ENCODE peak calls at places on chromosomes 3 and 15, in ten cellular contexts. One of them, this sample, is unnamed.

GRCh38 chr3:184632551-184632950 is 71.0 kb downstream of the EPHB3 start:
- DNase-seq in fibroblast of pulmonary artery: no peak
- DNase-seq in foreskin fibroblast: no peak
- DNase-seq in bronchial epithelial cell: no peak
- DNase-seq in AG09319: no peak
- DNase-seq in transverse colon: peak; percentile 71
- DNase-seq in choroid plexus epithelial cell: no peak
- DNase-seq in tibial artery: no peak
- DNase-seq in HCT116: no peak
- DNase-seq in cardiac fibroblast: no peak
- DNase-seq in this sample: no peak

GRCh38 chr15:64749167-64749566 is 26.2 kb downstream of the RBPMS2 start:
- DNase-seq in fibroblast of pulmonary artery: peak; percentile 25
- DNase-seq in foreskin fibroblast: peak; percentile 59
- DNase-seq in bronchial epithelial cell: peak; percentile 53
- DNase-seq in AG09319: no peak
- DNase-seq in transverse colon: peak; percentile 35
- DNase-seq in choroid plexus epithelial cell: peak; percentile 63
- DNase-seq in tibial artery: no peak
- DNase-seq in HCT116: no peak
- DNase-seq in cardiac fibroblast: peak; percentile 36
- DNase-seq in this sample: no peak

GRCh38 chr15:93158104-93158503 is 69.1 kb upstream of the RGMA start:
- DNase-seq in fibroblast of pulmonary artery: no peak
- DNase-seq in foreskin fibroblast: no peak
- DNase-seq in bronchial epithelial cell: no peak
- DNase-seq in AG09319: no peak
- DNase-seq in transverse colon: no peak
- DNase-seq in choroid plexus epithelial cell: no peak
- DNase-seq in tibial artery: no peak
- DNase-seq in HCT116: no peak
- DNase-seq in cardiac fibroblast: no peak
- DNase-seq in this sample: no peak

GRCh38 chr3:100600181-100601042 is 9.0 kb upstream of the ADGRG7 start:
- DNase-seq in fibroblast of pulmonary artery: no peak
- DNase-seq in foreskin fibroblast: no peak
- DNase-seq in bronchial epithelial cell: peak; percentile 100
- DNase-seq in AG09319: no peak
- DNase-seq in transverse colon: no peak
- DNase-seq in choroid plexus epithelial cell: no peak
- DNase-seq in tibial artery: no peak
- DNase-seq in HCT116: no peak
- DNase-seq in cardiac fibroblast: no peak
- DNase-seq in this sample: peak; percentile 51

GRCh38 chr3:182710557-182711157 is 82.6 kb upstream of the ATP11B start:
- DNase-seq in fibroblast of pulmonary artery: peak; percentile 37
- DNase-seq in foreskin fibroblast: no peak
- DNase-seq in bronchial epithelial cell: peak; percentile 33
- DNase-seq in AG09319: no peak
- DNase-seq in transverse colon: no peak
- DNase-seq in choroid plexus epithelial cell: peak; percentile 49
- DNase-seq in tibial artery: no peak
- DNase-seq in HCT116: peak; percentile 12
- DNase-seq in cardiac fibroblast: peak; percentile 45
- DNase-seq in this sample: no peak

GRCh38 chr3:191005790-191006189 is 143.3 kb upstream of the GMNC start:
- DNase-seq in fibroblast of pulmonary artery: no peak
- DNase-seq in foreskin fibroblast: no peak
- DNase-seq in bronchial epithelial cell: no peak
- DNase-seq in AG09319: no peak
- DNase-seq in transverse colon: no peak
- DNase-seq in choroid plexus epithelial cell: peak; percentile 9
- DNase-seq in tibial artery: no peak
- DNase-seq in HCT116: no peak
- DNase-seq in cardiac fibroblast: no peak
- DNase-seq in this sample: no peak

GRCh38 chr3:155424041-155424605 is 130.6 kb upstream of the STRIT1 start:
- DNase-seq in fibroblast of pulmonary artery: no peak
- DNase-seq in foreskin fibroblast: no peak
- DNase-seq in bronchial epithelial cell: peak; percentile 19
- DNase-seq in AG09319: no peak
- DNase-seq in transverse colon: no peak
- DNase-seq in choroid plexus epithelial cell: no peak
- DNase-seq in tibial artery: no peak
- DNase-seq in HCT116: no peak
- DNase-seq in cardiac fibroblast: no peak
- DNase-seq in this sample: no peak

GRCh38 chr15:57655809-57656208 is 50.7 kb upstream of the POLR2M start:
- DNase-seq in fibroblast of pulmonary artery: peak; percentile 22
- DNase-seq in foreskin fibroblast: no peak
- DNase-seq in bronchial epithelial cell: no peak
- DNase-seq in AG09319: no peak
- DNase-seq in transverse colon: no peak
- DNase-seq in choroid plexus epithelial cell: no peak
- DNase-seq in tibial artery: no peak
- DNase-seq in HCT116: no peak
- DNase-seq in cardiac fibroblast: no peak
- DNase-seq in this sample: no peak

GRCh38 chr15:52069559-52069958 is 43.0 kb downstream of the BCL2L10 start:
- DNase-seq in fibroblast of pulmonary artery: no peak
- DNase-seq in foreskin fibroblast: no peak
- DNase-seq in bronchial epithelial cell: peak; percentile 96
- DNase-seq in AG09319: no peak
- DNase-seq in transverse colon: peak; percentile 67
- DNase-seq in choroid plexus epithelial cell: no peak
- DNase-seq in tibial artery: no peak
- DNase-seq in HCT116: no peak
- DNase-seq in cardiac fibroblast: no peak
- DNase-seq in this sample: peak; percentile 9

GRCh38 chr15:35289029-35289617 is 204.0 kb upstream of the NANOGP8 start:
- DNase-seq in fibroblast of pulmonary artery: peak; percentile 85
- DNase-seq in foreskin fibroblast: peak; percentile 47
- DNase-seq in bronchial epithelial cell: peak; percentile 64
- DNase-seq in AG09319: peak; percentile 39
- DNase-seq in transverse colon: no peak
- DNase-seq in choroid plexus epithelial cell: peak; percentile 89
- DNase-seq in tibial artery: no peak
- DNase-seq in HCT116: peak; percentile 55
- DNase-seq in cardiac fibroblast: peak; percentile 85
- DNase-seq in this sample: no peak
- TF ChIP-seq CTCF in fibroblast of pulmonary artery: peak; percentile 90
- TF ChIP-seq CTCF in foreskin fibroblast: peak; percentile 76
- TF ChIP-seq CTCF in bronchial epithelial cell: peak; percentile 65
- TF ChIP-seq CTCF in AG09319: peak; percentile 85
- TF ChIP-seq CTCF in transverse colon: peak; percentile 64
- TF ChIP-seq CTCF in choroid plexus epithelial cell: peak; percentile 88
- TF ChIP-seq CTCF in tibial artery: peak; percentile 59
- TF ChIP-seq CTCF in HCT116: peak; percentile 51
- TF ChIP-seq CTCF in cardiac fibroblast: peak; percentile 81
- TF ChIP-seq CTCF in this sample: peak; percentile 69

GRCh38 chr3:50155891-50156290 is 767 bp downstream of the SEMA3F start:
- DNase-seq in fibroblast of pulmonary artery: no peak
- DNase-seq in foreskin fibroblast: no peak
- DNase-seq in bronchial epithelial cell: no peak
- DNase-seq in AG09319: no peak
- DNase-seq in transverse colon: no peak
- DNase-seq in choroid plexus epithelial cell: no peak
- DNase-seq in tibial artery: no peak
- DNase-seq in HCT116: no peak
- DNase-seq in cardiac fibroblast: no peak
- DNase-seq in this sample: no peak

GRCh38 chr3:50155491-50155878 is 361 bp downstream of the SEMA3F start:
- DNase-seq in fibroblast of pulmonary artery: no peak
- DNase-seq in foreskin fibroblast: no peak
- DNase-seq in bronchial epithelial cell: no peak
- DNase-seq in AG09319: no peak
- DNase-seq in transverse colon: no peak
- DNase-seq in choroid plexus epithelial cell: no peak
- DNase-seq in tibial artery: no peak
- DNase-seq in HCT116: no peak
- DNase-seq in cardiac fibroblast: no peak
- DNase-seq in this sample: no peak

GRCh38 chr3:50153782-50154475 is 1.2 kb upstream of the SEMA3F start:
- DNase-seq in fibroblast of pulmonary artery: no peak
- DNase-seq in foreskin fibroblast: no peak
- DNase-seq in bronchial epithelial cell: no peak
- DNase-seq in AG09319: no peak
- DNase-seq in transverse colon: no peak
- DNase-seq in choroid plexus epithelial cell: no peak
- DNase-seq in tibial artery: no peak
- DNase-seq in HCT116: no peak
- DNase-seq in cardiac fibroblast: no peak
- DNase-seq in this sample: no peak

GRCh38 chr3:50154476-50154839 is 666 bp upstream of the SEMA3F start:
- DNase-seq in fibroblast of pulmonary artery: no peak
- DNase-seq in foreskin fibroblast: no peak
- DNase-seq in bronchial epithelial cell: no peak
- DNase-seq in AG09319: no peak
- DNase-seq in transverse colon: no peak
- DNase-seq in choroid plexus epithelial cell: no peak
- DNase-seq in tibial artery: no peak
- DNase-seq in HCT116: no peak
- DNase-seq in cardiac fibroblast: no peak
- DNase-seq in this sample: no peak

GRCh38 chr3:50154840-50155490 is at the start of gene SEMA3F:
- DNase-seq in fibroblast of pulmonary artery: peak; percentile 68
- DNase-seq in foreskin fibroblast: peak; percentile 62
- DNase-seq in bronchial epithelial cell: no peak
- DNase-seq in AG09319: no peak
- DNase-seq in transverse colon: peak; percentile 80
- DNase-seq in choroid plexus epithelial cell: peak; percentile 62
- DNase-seq in tibial artery: peak; percentile 35
- DNase-seq in HCT116: no peak
- DNase-seq in cardiac fibroblast: peak; percentile 44
- DNase-seq in this sample: peak; percentile 67
- TF ChIP-seq CTCF in fibroblast of pulmonary artery: no peak
- TF ChIP-seq CTCF in foreskin fibroblast: no peak
- TF ChIP-seq CTCF in bronchial epithelial cell: peak; percentile 9
- TF ChIP-seq CTCF in AG09319: no peak
- TF ChIP-seq CTCF in transverse colon: no peak
- TF ChIP-seq CTCF in choroid plexus epithelial cell: no peak
- TF ChIP-seq CTCF in tibial artery: peak; percentile 27
- TF ChIP-seq CTCF in HCT116: no peak
- TF ChIP-seq CTCF in cardiac fibroblast: no peak
- TF ChIP-seq CTCF in this sample: peak; percentile 7

GRCh38 chr3:25589783-25590258 is 74.9 kb downstream of the TOP2B start:
- DNase-seq in fibroblast of pulmonary artery: no peak
- DNase-seq in foreskin fibroblast: no peak
- DNase-seq in bronchial epithelial cell: no peak
- DNase-seq in AG09319: no peak
- DNase-seq in transverse colon: no peak
- DNase-seq in choroid plexus epithelial cell: peak; percentile 81
- DNase-seq in tibial artery: no peak
- DNase-seq in HCT116: no peak
- DNase-seq in cardiac fibroblast: peak; percentile 49
- DNase-seq in this sample: no peak

GRCh38 chr3:25594007-25594502 is 70.7 kb downstream of the TOP2B start:
- DNase-seq in fibroblast of pulmonary artery: peak; percentile 87
- DNase-seq in foreskin fibroblast: peak; percentile 63
- DNase-seq in bronchial epithelial cell: peak; percentile 71
- DNase-seq in AG09319: peak; percentile 66
- DNase-seq in transverse colon: no peak
- DNase-seq in choroid plexus epithelial cell: peak; percentile 93
- DNase-seq in tibial artery: no peak
- DNase-seq in HCT116: peak; percentile 29
- DNase-seq in cardiac fibroblast: peak; percentile 88
- DNase-seq in this sample: peak; percentile 49

GRCh38 chr3:25588441-25589103 is 76.1 kb downstream of the TOP2B start:
- DNase-seq in fibroblast of pulmonary artery: no peak
- DNase-seq in foreskin fibroblast: no peak
- DNase-seq in bronchial epithelial cell: no peak
- DNase-seq in AG09319: no peak
- DNase-seq in transverse colon: no peak
- DNase-seq in choroid plexus epithelial cell: peak; percentile 42
- DNase-seq in tibial artery: no peak
- DNase-seq in HCT116: no peak
- DNase-seq in cardiac fibroblast: no peak
- DNase-seq in this sample: no peak

GRCh38 chr3:25589104-25589782 is 75.5 kb downstream of the TOP2B start:
- DNase-seq in fibroblast of pulmonary artery: no peak
- DNase-seq in foreskin fibroblast: no peak
- DNase-seq in bronchial epithelial cell: peak; percentile 18
- DNase-seq in AG09319: no peak
- DNase-seq in transverse colon: no peak
- DNase-seq in choroid plexus epithelial cell: no peak
- DNase-seq in tibial artery: no peak
- DNase-seq in HCT116: no peak
- DNase-seq in cardiac fibroblast: no peak
- DNase-seq in this sample: no peak

DNA sequence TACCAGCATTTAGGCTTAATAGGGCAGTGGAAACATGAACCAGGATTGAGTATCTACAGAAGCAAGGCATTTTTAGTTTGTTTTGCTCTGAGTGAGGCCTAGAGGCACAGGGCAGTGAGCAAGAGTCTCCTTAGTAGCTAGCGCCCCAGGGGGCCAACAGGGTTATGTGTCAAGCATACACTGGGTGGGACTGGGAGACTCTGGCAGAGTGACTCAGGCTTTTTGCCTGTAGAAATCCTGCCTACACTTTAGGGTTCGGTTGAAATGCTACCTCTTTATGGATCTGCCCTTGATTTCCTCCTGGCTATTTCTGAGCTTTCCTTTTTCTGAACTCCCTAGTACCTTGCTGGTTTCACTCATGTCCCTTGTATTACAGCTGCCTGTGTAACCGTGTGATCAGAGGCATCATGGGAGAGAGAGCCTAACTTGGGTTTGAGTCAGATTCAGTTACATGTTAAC is 72.2 kb downstream of the TOP2B start:
- DNase-seq in fibroblast of pulmonary artery: peak; percentile 77
- DNase-seq in foreskin fibroblast: peak; percentile 54
- DNase-seq in bronchial epithelial cell: peak; percentile 76
- DNase-seq in AG09319: peak; percentile 37
- DNase-seq in transverse colon: no peak
- DNase-seq in choroid plexus epithelial cell: peak; percentile 97
- DNase-seq in tibial artery: peak; percentile 71
- DNase-seq in HCT116: peak; percentile 33
- DNase-seq in cardiac fibroblast: peak; percentile 93
- DNase-seq in this sample: peak; percentile 58
- TF ChIP-seq CTCF in fibroblast of pulmonary artery: peak; percentile 43
- TF ChIP-seq CTCF in foreskin fibroblast: peak; percentile 27
- TF ChIP-seq CTCF in bronchial epithelial cell: peak; percentile 39
- TF ChIP-seq CTCF in AG09319: peak; percentile 27
- TF ChIP-seq CTCF in transverse colon: no peak
- TF ChIP-seq CTCF in choroid plexus epithelial cell: peak; percentile 33
- TF ChIP-seq CTCF in tibial artery: peak; percentile 44
- TF ChIP-seq CTCF in HCT116: no peak
- TF ChIP-seq CTCF in cardiac fibroblast: peak; percentile 50
- TF ChIP-seq CTCF in this sample: peak; percentile 17

DNA sequence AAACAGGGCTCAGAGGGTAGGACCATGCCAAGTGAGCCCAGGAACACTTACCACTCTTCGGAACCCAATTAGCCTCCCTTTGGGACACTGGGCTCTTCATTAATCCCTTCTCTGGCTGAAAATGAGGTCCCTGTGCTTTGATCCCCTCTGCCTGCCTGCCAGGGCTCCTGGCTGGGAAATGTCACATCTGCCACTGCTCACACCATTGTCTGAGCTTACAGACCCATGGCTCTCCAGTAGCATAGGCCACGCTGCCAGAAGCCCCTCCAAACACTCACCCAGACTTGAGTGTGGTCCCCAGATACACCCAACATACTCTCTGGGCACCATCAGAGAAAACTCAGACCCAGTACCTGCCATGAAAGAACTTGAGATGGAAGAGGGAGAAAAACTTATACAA is 287.3 kb downstream of the XXYLT1 start:
- DNase-seq in fibroblast of pulmonary artery: no peak
- DNase-seq in foreskin fibroblast: no peak
- DNase-seq in bronchial epithelial cell: no peak
- DNase-seq in AG09319: no peak
- DNase-seq in transverse colon: no peak
- DNase-seq in choroid plexus epithelial cell: no peak
- DNase-seq in tibial artery: no peak
- DNase-seq in HCT116: no peak
- DNase-seq in cardiac fibroblast: no peak
- DNase-seq in this sample: no peak
- TF ChIP-seq CTCF in fibroblast of pulmonary artery: no peak
- TF ChIP-seq CTCF in foreskin fibroblast: no peak
- TF ChIP-seq CTCF in bronchial epithelial cell: no peak
- TF ChIP-seq CTCF in AG09319: no peak
- TF ChIP-seq CTCF in transverse colon: no peak
- TF ChIP-seq CTCF in choroid plexus epithelial cell: no peak
- TF ChIP-seq CTCF in tibial artery: no peak
- TF ChIP-seq CTCF in HCT116: no peak
- TF ChIP-seq CTCF in cardiac fibroblast: no peak
- TF ChIP-seq CTCF in this sample: no peak